ENCODE peak calls at places on chromosomes 11 and 22, in eight cellular contexts. H is activated B cell treated with CpG ODN at 0.5 μM for 24 hours; V is heart right ventricle; N is foreskin keratinocyte; B is activated CD8-positive, alpha-beta T cell treated with anti-CD3 and anti-CD28 coated beads for 36 hours; Z is activated naive CD8-positive, alpha-beta T cell treated with anti-CD3 and anti-CD28 coated beads for 36 hours; G is natural killer cell treated with Interleukin-12 subunit alpha and Interleukin-12 subunit beta and Interleukin-15 and Interleukin-18, amount 100 ng/mL, for 72 hours; F is activated CD4-positive, alpha-beta T cell treated with anti-CD3 and anti-CD28 coated beads, Interleukin-2, amount 50 U/mL, for 4 hours. T is an unnamed sample.

GRCh38 chr11:62025429-62026105 is 58.1 kb upstream of the FTH1 start:
- DNase-seq in H (peak; percentile 34), V (peak; percentile 34), N (peak; percentile 95), B (peak; percentile 80), Z (peak; percentile 53), G (peak; percentile 89), F (peak; percentile 36), T (peak; percentile 30)

GRCh38 chr22:38784035-38784434 is 9.9 kb downstream of the DNAL4 start:
- DNase-seq in H (no peak), V (no peak), N (no peak), B (no peak), Z (no peak), G (no peak), F (no peak), T (no peak)

GRCh38 chr11:94768602-94769511 is 701 bp downstream of the AMOTL1 start:
- DNase-seq in H (no peak), V (peak; percentile 65), N (no peak), B (peak; percentile 11), Z (peak; percentile 9), G (peak; percentile 70), F (no peak), T (peak; percentile 16)

GRCh38 chr11:46565248-46565835 is 28.5 kb downstream of the AMBRA1 start:
- DNase-seq in H (no peak), V (no peak), N (no peak), B (no peak), Z (no peak), G (no peak), F (no peak), T (no peak)

GRCh38 chr11:70826950-70827349 is 425.4 kb downstream of the SHANK2 start:
- DNase-seq in H (no peak), V (no peak), N (no peak), B (no peak), Z (no peak), G (no peak), F (no peak), T (no peak)

GRCh38 chr11:19715373-19715772 is 2.7 kb downstream of the NAV2 start:
- DNase-seq in H (no peak), V (no peak), N (no peak), B (no peak), Z (no peak), G (no peak), F (no peak), T (no peak)

GRCh38 chr22:48898524-48899377 is 928.9 kb downstream of the BRD1 start:
- DNase-seq in H (no peak), V (no peak), N (no peak), B (no peak), Z (no peak), G (no peak), F (no peak), T (no peak)

GRCh38 chr11:119615003-119615878 is 113.8 kb downstream of the NECTIN1 start:
- DNase-seq in H (no peak), V (no peak), N (peak; percentile 61), B (no peak), Z (no peak), G (no peak), F (no peak), T (no peak)

GRCh38 chr22:26429458-26430238 is 588 bp downstream of the ASPHD2 start:
- DNase-seq in H (no peak), V (no peak), N (no peak), B (peak; percentile 28), Z (no peak), G (no peak), F (peak; percentile 4), T (peak; percentile 7)

GRCh38 chr22:23772315-23773246 is at the start of gene MMP11:
- DNase-seq in H (peak; percentile 60), V (peak; percentile 77), N (no peak), B (peak; percentile 62), Z (peak; percentile 53), G (peak; percentile 67), F (peak; percentile 45), T (no peak)

GRCh38 chr11:99535406-99535805 is 514.7 kb downstream of the CNTN5 start:
- DNase-seq in H (no peak), V (no peak), N (no peak), B (no peak), Z (no peak), G (no peak), F (no peak), T (no peak)

GRCh38 chr11:28092786-28093185 is 15.2 kb downstream of the KIF18A start:
- DNase-seq in H (no peak), V (no peak), N (no peak), B (no peak), Z (no peak), G (no peak), F (no peak), T (no peak)

GRCh38 chr11:61025819-61026120 is 54.3 kb downstream of the CD6 start:
- DNase-seq in H (no peak), V (no peak), N (no peak), B (no peak), Z (no peak), G (no peak), F (no peak), T (no peak)

GRCh38 chr11:63813563-63814382 is 517 bp downstream of the SPINDOC start:
- DNase-seq in H (peak; percentile 45), V (peak; percentile 59), N (no peak), B (peak; percentile 58), Z (peak; percentile 43), G (no peak), F (peak; percentile 7), T (no peak)

GRCh38 chr22:22884010-22884887 is 3.4 kb upstream of the IGLL5 start:
- DNase-seq in H (no peak), V (no peak), N (peak; percentile 6), B (peak; percentile 83), Z (peak; percentile 70), G (peak; percentile 84), F (peak; percentile 57), T (peak; percentile 25)

GRCh38 chr22:50112151-50113118 is 22.6 kb downstream of the MOV10L1 start:
- DNase-seq in H (no peak), V (no peak), N (no peak), B (peak; percentile 70), Z (peak; percentile 53), G (no peak), F (no peak), T (no peak)

GRCh38 chr22:48436201-48436931 is 1391.3 kb downstream of the BRD1 start:
- DNase-seq in H (no peak), V (no peak), N (no peak), B (no peak), Z (no peak), G (no peak), F (no peak), T (no peak)

GRCh38 chr22:22787151-22787550 is 100.5 kb upstream of the IGLL5 start:
- DNase-seq in H (no peak), V (no peak), N (no peak), B (no peak), Z (no peak), G (no peak), F (no peak), T (no peak)

GRCh38 chr11:128525411-128526243 is 61.7 kb downstream of the ETS1 start:
- DNase-seq in H (no peak), V (no peak), N (peak; percentile 57), B (peak; percentile 61), Z (no peak), G (no peak), F (no peak), T (no peak)

GRCh38 chr22:20532256-20532993 is 25.0 kb downstream of the MED15 start:
- DNase-seq in H (no peak), V (no peak), N (no peak), B (no peak), Z (no peak), G (no peak), F (no peak), T (no peak)

GRCh38 chr11:838441-839279 is 3.7 kb downstream of the POLR2L start:
- DNase-seq in H (no peak), V (no peak), N (no peak), B (no peak), Z (no peak), G (no peak), F (no peak), T (no peak)

GRCh38 chr11:57901278-57901677 is 122.4 kb upstream of the OR9Q1 start:
- DNase-seq in H (no peak), V (no peak), N (peak; percentile 46), B (no peak), Z (no peak), G (no peak), F (no peak), T (no peak)

GRCh38 chr11:75513250-75513649 is 12.5 kb downstream of the GDPD5 start:
- DNase-seq in H (no peak), V (no peak), N (no peak), B (no peak), Z (no peak), G (no peak), F (no peak), T (no peak)

GRCh38 chr22:36853407-36854099 is 7.3 kb upstream of the NCF4 start:
- DNase-seq in H (peak; percentile 78), V (peak; percentile 83), N (no peak), B (peak; percentile 95), Z (peak; percentile 90), G (peak; percentile 89), F (peak; percentile 84), T (peak; percentile 80)